ENCODE peak calls at places on chromosomes 16 and 17, in ten cellular contexts. F is lower lobe of right lung; Q is tibial nerve; Y is BJ; P is lung; R is dorsolateral prefrontal cortex; G is CD8-positive, alpha-beta T cell; K is kidney epithelial cell; Z is HFFc6; W is A549. V is an unnamed sample.

GRCh38 chr16:58099097-58099955 is 29.9 kb downstream of the CFAP20 start:
- DNase-seq in K (no peak), F (no peak), G (no peak), W (no peak), R (no peak), Q (no peak), P (no peak), Y (no peak), Z (no peak), V (no peak)

GRCh38 chr17:82775033-82775823 is 23.4 kb downstream of the TBCD start:
- DNase-seq in Z (no peak), Y (no peak), G (peak; percentile 17), F (peak; percentile 79), R (peak; percentile 63), K (no peak), P (peak; percentile 64), Q (peak; percentile 38), W (peak; percentile 95), V (peak; percentile 66)

GRCh38 chr17:27817731-27818130 is 17.4 kb upstream of the NOS2 start:
- DNase-seq in R (no peak), G (no peak), Y (no peak), F (no peak), K (no peak), P (no peak), Q (no peak), W (no peak), Z (no peak), V (no peak)

GRCh38 chr16:90001761-90002503 is 17.3 kb downstream of the DBNDD1 start:
- DNase-seq in P (no peak), Q (no peak), F (no peak), G (no peak), Y (no peak), Z (no peak), R (no peak), K (no peak), W (no peak), V (no peak)

GRCh38 chr17:28896491-28896883 is 1.0 kb downstream of the FLOT2 start:
- DNase-seq in R (no peak), F (no peak), Y (no peak), K (no peak), W (no peak), G (no peak), P (no peak), Z (no peak), Q (no peak), V (no peak)

GRCh38 chr17:28716740-28717577 is 709 bp downstream of the RAB34 start:
- DNase-seq in F (peak; percentile 67), K (no peak), Y (no peak), Q (no peak), G (no peak), Z (no peak), W (no peak), R (no peak), P (no peak), V (no peak)

GRCh38 chr16:11956558-11956957 is 8.5 kb upstream of the TNFRSF17 start:
- DNase-seq in Z (no peak), F (no peak), P (no peak), Y (no peak), G (no peak), R (no peak), W (no peak), K (no peak), Q (no peak), V (no peak)

GRCh38 chr16:31177136-31177535 is 2.8 kb upstream of the FUS start:
- DNase-seq in Y (no peak), R (no peak), G (peak; percentile 25), P (peak; percentile 78), F (peak; percentile 51), Q (no peak), K (peak; percentile 89), W (no peak), Z (peak; percentile 55), V (no peak)

GRCh38 chr16:56257260-56257659 is 66.0 kb downstream of the GNAO1 start:
- DNase-seq in Z (no peak), Q (peak; percentile 47), P (no peak), R (no peak), G (no peak), W (no peak), K (no peak), F (no peak), Y (no peak), V (no peak)

GRCh38 chr16:56258508-56259424 is 67.5 kb downstream of the GNAO1 start:
- DNase-seq in Y (no peak), G (no peak), Q (no peak), P (no peak), W (no peak), F (no peak), K (no peak), Z (no peak), R (peak; percentile 84), V (no peak)

GRCh38 chr16:56260378-56260987 is 69.2 kb downstream of the GNAO1 start:
- DNase-seq in K (no peak), R (no peak), Q (no peak), G (no peak), F (no peak), P (no peak), W (no peak), Y (no peak), Z (no peak), V (no peak)

GRCh38 chr16:56257666-56258359 is 66.5 kb downstream of the GNAO1 start:
- DNase-seq in K (no peak), F (no peak), Y (no peak), Z (no peak), W (no peak), Q (no peak), R (no peak), P (no peak), G (no peak), V (no peak)

GRCh38 chr16:56259425-56259779 is 68.1 kb downstream of the GNAO1 start:
- DNase-seq in F (no peak), P (no peak), R (no peak), G (no peak), K (no peak), Y (no peak), Z (no peak), W (no peak), Q (no peak), V (no peak)
- TF ChIP-seq CTCF in F (no peak), P (no peak), R (no peak), G (no peak), K (no peak), Y (no peak), Z (no peak), W (no peak), Q (no peak), V (no peak)

DNA sequence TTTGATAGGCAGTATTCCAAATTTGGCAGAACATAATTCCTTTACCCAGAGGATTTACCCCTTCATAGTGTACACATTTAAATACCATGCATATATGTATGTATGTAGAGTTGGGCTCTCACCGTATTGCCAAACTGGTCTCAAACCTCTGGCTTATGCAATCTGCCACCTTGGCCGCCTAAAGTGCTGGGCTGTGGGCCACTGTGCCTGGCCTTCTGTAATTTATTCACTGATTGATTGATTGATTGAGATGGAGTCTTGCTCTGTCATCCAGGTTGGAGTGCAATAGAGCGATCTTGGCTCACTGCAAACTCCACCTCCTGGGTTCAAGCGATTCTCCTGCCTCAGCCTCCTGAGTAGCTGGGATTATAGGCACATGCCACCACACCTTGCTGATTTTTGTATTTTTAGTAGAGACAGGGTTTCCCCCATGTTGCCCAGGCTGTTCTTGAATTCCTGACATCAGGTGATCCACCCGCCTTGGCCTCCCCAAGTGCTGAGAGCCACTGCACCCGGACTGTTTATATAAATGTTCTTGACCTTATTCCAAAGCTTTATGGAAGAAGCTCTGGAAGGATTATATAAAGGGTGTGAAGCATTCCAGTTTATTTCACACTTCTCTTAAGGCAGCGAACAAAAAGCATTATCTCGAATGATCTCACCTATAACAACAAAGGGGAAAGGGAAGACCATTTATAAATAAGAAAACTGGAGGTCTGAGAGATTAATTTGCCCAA is 14.8 kb downstream of the GLG1 start:
- DNase-seq in W (no peak), R (no peak), K (no peak), Q (no peak), G (no peak), F (no peak), P (no peak), Z (no peak), Y (no peak), V (no peak)
- TF ChIP-seq CTCF in W (no peak), R (no peak), K (no peak), Q (no peak), G (no peak), F (no peak), P (no peak), Z (no peak), Y (no peak), V (no peak)

GRCh38 chr17:42026821-42027539 is 7.1 kb downstream of the NKIRAS2 start:
- DNase-seq in P (no peak), G (no peak), Q (no peak), W (no peak), Y (no peak), Z (no peak), F (no peak), K (no peak), R (no peak), V (no peak)

GRCh38 chr17:42025191-42025579 is 5.3 kb downstream of the NKIRAS2 start:
- DNase-seq in K (no peak), G (no peak), F (no peak), Q (no peak), Z (no peak), Y (no peak), W (no peak), R (no peak), P (no peak), V (no peak)

GRCh38 chr17:42027540-42027889 is 7.6 kb downstream of the NKIRAS2 start:
- DNase-seq in R (no peak), W (no peak), G (no peak), Q (no peak), F (no peak), Y (no peak), Z (no peak), P (no peak), K (no peak), V (no peak)

GRCh38 chr17:42028791-42029127 is 8.9 kb downstream of the NKIRAS2 start:
- DNase-seq in Q (no peak), Y (no peak), G (no peak), W (no peak), P (no peak), F (no peak), Z (no peak), R (no peak), K (no peak), V (no peak)

GRCh38 chr17:42027961-42028790 is 8.3 kb downstream of the NKIRAS2 start:
- DNase-seq in R (no peak), K (no peak), W (peak; percentile 70), Q (no peak), Z (no peak), G (no peak), P (no peak), F (no peak), Y (no peak), V (no peak)
- TF ChIP-seq CTCF in R (no peak), K (peak; percentile 2), W (peak; percentile 43), Q (no peak), Z (peak; percentile 50), G (no peak), P (no peak), F (no peak), Y (peak; percentile 20), V (no peak)

DNA sequence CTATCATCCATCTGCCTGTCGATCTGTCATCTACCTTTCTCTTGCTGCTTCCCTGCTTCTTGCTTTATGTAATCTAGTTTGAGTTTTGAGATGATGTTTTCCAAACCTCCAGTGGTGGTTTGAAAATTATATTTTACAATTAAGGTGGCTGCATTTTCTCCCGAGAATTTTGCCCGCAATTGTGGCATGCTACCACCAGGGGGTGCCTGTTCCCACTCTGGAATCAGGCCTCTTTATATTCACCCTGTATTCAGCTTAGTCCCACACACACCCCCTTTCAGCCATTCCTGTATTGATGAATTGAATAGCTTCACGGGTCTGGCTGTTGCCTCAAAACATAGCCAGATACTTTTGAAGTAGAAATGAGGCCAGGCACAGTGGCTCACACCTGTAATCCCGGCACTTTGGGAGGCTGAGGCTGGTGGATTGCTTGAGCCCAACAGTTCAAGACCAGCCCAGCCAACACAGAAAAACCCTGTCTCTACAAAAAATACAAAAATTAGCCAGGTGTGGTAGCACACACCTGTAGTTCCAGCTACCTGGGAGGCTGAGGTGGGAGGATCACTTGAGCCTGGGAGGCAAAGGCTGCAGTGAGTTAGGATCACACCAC is 3.2 kb downstream of the PRSS22 start:
- DNase-seq in G (no peak), F (no peak), R (no peak), Z (no peak), K (no peak), P (no peak), W (no peak), Q (no peak), Y (no peak), V (peak; percentile 34)
- TF ChIP-seq CTCF in G (no peak), F (peak; percentile 37), R (peak; percentile 28), Z (peak; percentile 82), K (peak; percentile 53), P (no peak), W (peak; percentile 42), Q (no peak), Y (peak; percentile 49), V (no peak)

V was measured in GM13976.